ENCODE peak calls at places on chromosome 10, in nine cellular contexts. S, B, K, L, P, J, U, H and R are unnamed samples.
A peak's percentile ranks its signal among the peaks of the same experiment; 100 is the strongest.

GRCh38 chr10:11895108-11895466 is 71.9 kb downstream of the PROSER2 start:
- DNase-seq in K (no peak), B (no peak), S (no peak), U (no peak), L (no peak), H (no peak), J (no peak), P (no peak), R (no peak)

GRCh38 chr10:131885391-131886165 is 15.2 kb upstream of the PPP2R2D start:
- DNase-seq in K (peak; percentile 85), P (no peak), L (peak; percentile 80), U (no peak), B (peak; percentile 66), H (peak; percentile 81), S (peak; percentile 20), J (peak; percentile 70), R (no peak)

GRCh38 chr10:62303922-62304321 is 35.3 kb upstream of the RTKN2 start:
- DNase-seq in S (no peak), P (no peak), L (no peak), K (no peak), U (no peak), H (no peak), J (no peak), B (no peak), R (no peak)

GRCh38 chr10:96497391-96497790 is 16.3 kb downstream of the TLL2 start:
- DNase-seq in H (no peak), J (no peak), B (no peak), P (no peak), K (no peak), L (no peak), S (no peak), U (no peak), R (peak; percentile 72)

GRCh38 chr10:130167193-130167592 is 31.0 kb downstream of the GLRX3 start:
- DNase-seq in U (no peak), S (no peak), J (no peak), K (no peak), P (no peak), B (no peak), L (no peak), H (no peak), R (no peak)

GRCh38 chr10:34815174-34816066 is at the start of gene PARD3:
- DNase-seq in L (no peak), J (no peak), P (peak; percentile 34), U (peak; percentile 31), K (no peak), H (peak; percentile 56), B (no peak), S (peak; percentile 63), R (peak; percentile 85)

GRCh38 chr10:34722404-34722803 is 92.7 kb downstream of the PARD3 start:
- DNase-seq in K (no peak), P (no peak), S (no peak), H (no peak), U (no peak), J (no peak), B (no peak), L (no peak), R (no peak)

GRCh38 chr10:78817361-78817760 is 251.4 kb upstream of the ZMIZ1 start:
- DNase-seq in P (no peak), S (peak; percentile 26), L (no peak), B (no peak), U (no peak), J (no peak), H (no peak), K (no peak), R (no peak)

GRCh38 chr10:98481418-98481945 is 34.7 kb upstream of the HPS1 start:
- DNase-seq in B (no peak), U (no peak), S (no peak), K (no peak), J (no peak), H (no peak), P (no peak), L (no peak), R (no peak)

GRCh38 chr10:116298586-116298985 is 25.6 kb upstream of the GFRA1 start:
- DNase-seq in B (no peak), K (no peak), U (no peak), H (no peak), S (no peak), J (no peak), P (no peak), L (no peak), R (no peak)